ENCODE peak calls at places on chromosomes 11 and 22, in four cellular contexts. C is A549, V is SK-N-SH, X is Panc1. Q is an unnamed sample.

GRCh38 chr22:47432683-47433082 is 670.2 kb downstream of the TBC1D22A start:
- DNase-seq in C (no peak), V (no peak), X (no peak), Q (no peak)

GRCh38 chr11:111086058-111086457 is 159.5 kb upstream of the POU2AF2 start:
- DNase-seq in C (no peak), V (no peak), X (no peak), Q (no peak)

GRCh38 chr22:42688241-42688913 is 32.3 kb downstream of the A4GALT start:
- DNase-seq in C (peak; percentile 65), V (peak; percentile 45), X (no peak), Q (no peak)

GRCh38 chr22:49630448-49630946 is 197.2 kb downstream of the BRD1 start:
- DNase-seq in C (no peak), V (no peak), X (no peak), Q (no peak)

GRCh38 chr11:108345767-108346166 is 121.6 kb downstream of the C11orf65 start:
- DNase-seq in C (no peak), V (no peak), X (no peak), Q (no peak)

GRCh38 chr11:36478700-36479329 is 31.3 kb downstream of the TRAF6 start:
- DNase-seq in C (peak; percentile 60), V (peak; percentile 45), X (peak; percentile 28), Q (no peak)

GRCh38 chr11:2703487-2704141 is 3.8 kb upstream of the KCNQ1OT1 start:
- DNase-seq in C (no peak), V (no peak), X (no peak), Q (peak; percentile 45)

GRCh38 chr22:44685384-44686056 is 16.5 kb upstream of the PRR5 start:
- DNase-seq in C (peak; percentile 53), V (peak; percentile 60), X (no peak), Q (no peak)

GRCh38 chr11:46903846-46904245 is 14.5 kb downstream of the LRP4 start:
- DNase-seq in C (no peak), V (no peak), X (no peak), Q (no peak)

GRCh38 chr11:104858882-104859735 is 39.2 kb downstream of the CASP12 start:
- DNase-seq in C (no peak), V (no peak), X (no peak), Q (no peak)

GRCh38 chr22:20084547-20085413 is 4.7 kb downstream of the DGCR8 start:
- DNase-seq in C (no peak), V (peak; percentile 88), X (no peak), Q (no peak)

GRCh38 chr22:46069518-46070214 is 80.7 kb upstream of the PPARA start:
- DNase-seq in C (peak; percentile 96), V (peak; percentile 78), X (peak; percentile 84), Q (peak; percentile 90)

GRCh38 chr11:83971063-83971462 is 684.9 kb upstream of the CCDC90B start:
- DNase-seq in C (no peak), V (no peak), X (no peak), Q (no peak)

GRCh38 chr22:48605856-48606255 is 1221.8 kb downstream of the BRD1 start:
- DNase-seq in C (peak; percentile 38), V (no peak), X (no peak), Q (no peak)

GRCh38 chr22:44456661-44457412 is 41.2 kb downstream of the RTL6 start:
- DNase-seq in C (no peak), V (no peak), X (no peak), Q (no peak)

GRCh38 chr11:32198053-32198452 is 107.2 kb downstream of the RCN1 start:
- DNase-seq in C (no peak), V (no peak), X (no peak), Q (no peak)
- TF ChIP-seq REST in C (peak; percentile 76), V (peak; percentile 90), X (no peak), Q (peak; percentile 80)

GRCh38 chr22:31604746-31605705 is 57.0 kb downstream of the PISD start:
- DNase-seq in C (no peak), V (no peak), X (no peak), Q (no peak)

GRCh38 chr22:31605851-31606585 is 56.0 kb downstream of the PISD start:
- DNase-seq in C (no peak), V (no peak), X (no peak), Q (no peak)

GRCh38 chr22:31603574-31603973 is 58.4 kb downstream of the PISD start:
- DNase-seq in C (no peak), V (no peak), X (no peak), Q (no peak)

GRCh38 chr22:31604137-31604705 is 57.8 kb downstream of the PISD start:
- DNase-seq in C (no peak), V (no peak), X (no peak), Q (no peak)

DNA sequence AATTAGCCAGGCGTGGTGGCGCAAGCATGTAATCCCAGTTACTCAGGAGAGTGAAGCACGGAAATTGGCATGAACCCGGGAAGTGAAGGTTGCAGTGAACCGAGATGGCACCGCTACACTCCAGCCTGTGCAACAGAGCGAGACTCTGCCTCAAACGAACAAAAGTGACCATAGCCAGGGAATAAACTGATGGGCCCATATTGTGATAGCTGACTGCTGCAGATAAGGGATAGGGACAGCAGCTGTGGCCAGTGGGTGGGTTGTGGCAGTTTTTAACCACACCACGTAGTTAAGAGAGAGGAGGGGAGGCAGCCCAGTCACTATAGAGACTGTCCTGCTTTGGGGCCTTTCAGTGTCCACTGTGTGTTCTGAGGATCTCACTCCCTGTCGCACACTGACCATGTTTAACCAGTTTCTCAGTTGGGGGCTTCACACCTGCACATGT is 58.9 kb downstream of the PISD start:
- DNase-seq in C (no peak), V (no peak), X (no peak), Q (no peak)
- TF ChIP-seq REST in C (no peak), V (no peak), X (no peak), Q (no peak)

DNA sequence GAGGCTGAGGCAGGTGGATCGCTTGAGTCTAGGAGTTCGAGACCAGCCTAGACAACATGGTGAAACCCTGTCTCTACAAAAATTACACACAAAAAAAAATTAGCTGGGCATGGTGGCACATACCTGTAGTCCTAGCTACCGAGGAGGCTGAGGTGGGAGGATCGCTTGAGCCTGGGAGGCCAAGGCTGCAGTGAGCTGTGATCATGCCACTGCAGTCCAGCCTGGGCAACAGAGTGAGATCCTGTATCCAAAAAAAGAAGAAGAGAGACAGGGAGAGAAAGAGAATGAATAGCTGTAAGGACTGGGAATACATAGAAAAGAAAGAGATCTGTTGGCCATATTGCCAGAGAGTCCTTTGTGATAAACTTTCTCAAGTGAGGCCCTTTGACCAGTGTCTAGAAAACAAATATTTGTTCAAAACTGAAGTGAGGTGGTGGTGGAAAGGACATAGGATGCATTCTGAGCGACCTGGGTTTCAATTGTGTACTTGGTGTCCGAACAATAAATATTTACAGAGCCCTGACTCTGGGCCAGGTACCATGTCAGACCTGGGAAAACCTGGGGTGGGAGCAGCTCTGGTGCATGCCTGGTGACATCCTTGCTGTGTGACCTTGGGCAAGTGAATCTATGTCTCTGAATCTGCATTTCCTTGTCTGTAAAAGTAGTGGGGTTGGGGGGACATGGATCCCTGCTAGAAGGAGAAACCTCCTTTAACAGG is 89.6 kb upstream of the CRYBB3 start:
- DNase-seq in C (no peak), V (no peak), X (no peak), Q (no peak)
- TF ChIP-seq REST in C (no peak), V (no peak), X (no peak), Q (no peak)

DNA sequence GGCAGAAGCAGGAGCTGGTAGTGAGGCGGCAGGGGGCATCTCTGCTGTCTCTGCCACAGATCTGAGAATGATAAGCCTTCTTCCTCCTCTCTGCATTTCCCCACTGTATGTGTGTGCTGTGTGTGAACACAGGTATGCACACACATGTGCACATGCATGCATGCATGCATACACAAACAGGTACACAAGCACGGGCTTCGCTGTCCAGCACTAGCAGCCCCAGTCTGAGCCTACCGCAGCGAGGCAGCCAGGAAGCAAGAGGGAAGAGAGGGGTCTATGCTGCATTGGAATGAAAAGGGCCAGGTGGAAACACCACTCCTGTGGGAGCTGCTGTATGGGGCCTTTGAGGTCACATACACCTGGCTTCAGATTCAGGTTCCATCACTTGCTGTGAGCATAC is 62.4 kb downstream of the TMPRSS5 start:
- DNase-seq in C (no peak), V (no peak), X (no peak), Q (no peak)
- TF ChIP-seq REST in C (no peak), V (no peak), X (peak; percentile 58), Q (no peak)

GRCh38 chr11:120645639-120646038 is 134.1 kb downstream of the GRIK4 start:
- DNase-seq in C (no peak), V (no peak), X (no peak), Q (no peak)
- TF ChIP-seq REST in C (no peak), V (no peak), X (no peak), Q (no peak)

DNA sequence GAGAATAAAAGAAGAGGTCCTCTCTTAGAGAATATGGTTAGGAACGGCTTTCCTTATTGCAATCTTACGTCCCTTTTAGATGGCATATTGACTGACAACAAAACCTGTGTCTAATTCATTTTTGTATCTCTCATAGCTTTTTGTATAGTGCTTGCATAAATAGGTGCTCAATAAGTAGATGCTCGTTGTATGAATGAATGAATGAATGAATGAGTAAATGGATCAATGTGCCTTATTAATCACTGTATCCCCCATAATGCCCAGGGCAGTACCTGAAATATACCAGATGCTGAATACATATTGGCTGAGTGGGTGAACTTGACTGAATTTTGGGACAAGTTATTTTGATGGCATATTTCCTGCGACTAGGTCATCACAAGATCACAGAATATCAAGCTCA is 97.9 kb downstream of the SERGEF start:
- DNase-seq in C (no peak), V (no peak), X (no peak), Q (no peak)
- TF ChIP-seq REST in C (no peak), V (no peak), X (no peak), Q (no peak)

DNA sequence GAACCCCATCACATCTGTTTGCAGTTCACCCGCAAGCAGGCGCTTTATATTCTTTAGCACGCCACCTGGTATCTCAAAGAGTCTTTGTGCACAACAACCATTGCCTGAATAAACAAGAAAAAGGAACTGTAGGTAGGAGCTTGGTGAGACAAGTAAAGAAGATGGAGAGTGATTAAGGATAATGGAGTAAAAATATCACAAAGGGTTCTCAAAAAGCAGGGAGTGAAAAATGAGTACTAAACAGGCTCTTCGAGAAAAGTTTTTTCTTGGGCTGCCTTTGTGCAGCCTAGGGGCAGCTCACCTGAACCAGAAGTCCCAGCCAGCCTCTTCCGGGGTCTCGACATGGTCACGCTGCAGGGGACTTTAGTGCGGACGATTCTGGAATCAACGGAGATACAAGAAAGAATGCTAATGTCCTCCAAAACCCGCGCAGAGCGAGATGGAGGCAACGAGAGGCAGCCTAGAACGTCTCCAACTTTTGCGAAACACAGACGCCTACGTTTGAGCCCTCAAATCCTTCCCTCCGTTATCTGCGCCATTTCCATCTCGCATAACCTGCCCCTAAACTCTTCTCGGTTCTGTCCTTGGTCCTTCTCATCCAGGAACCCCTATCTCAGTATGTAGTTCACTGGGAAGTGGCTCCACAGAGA is 488 bp downstream of the THYN1 start:
- DNase-seq in C (no peak), V (peak; percentile 60), X (no peak), Q (peak; percentile 38)
- TF ChIP-seq REST in C (no peak), V (peak; percentile 65), X (no peak), Q (peak; percentile 48)

DNA sequence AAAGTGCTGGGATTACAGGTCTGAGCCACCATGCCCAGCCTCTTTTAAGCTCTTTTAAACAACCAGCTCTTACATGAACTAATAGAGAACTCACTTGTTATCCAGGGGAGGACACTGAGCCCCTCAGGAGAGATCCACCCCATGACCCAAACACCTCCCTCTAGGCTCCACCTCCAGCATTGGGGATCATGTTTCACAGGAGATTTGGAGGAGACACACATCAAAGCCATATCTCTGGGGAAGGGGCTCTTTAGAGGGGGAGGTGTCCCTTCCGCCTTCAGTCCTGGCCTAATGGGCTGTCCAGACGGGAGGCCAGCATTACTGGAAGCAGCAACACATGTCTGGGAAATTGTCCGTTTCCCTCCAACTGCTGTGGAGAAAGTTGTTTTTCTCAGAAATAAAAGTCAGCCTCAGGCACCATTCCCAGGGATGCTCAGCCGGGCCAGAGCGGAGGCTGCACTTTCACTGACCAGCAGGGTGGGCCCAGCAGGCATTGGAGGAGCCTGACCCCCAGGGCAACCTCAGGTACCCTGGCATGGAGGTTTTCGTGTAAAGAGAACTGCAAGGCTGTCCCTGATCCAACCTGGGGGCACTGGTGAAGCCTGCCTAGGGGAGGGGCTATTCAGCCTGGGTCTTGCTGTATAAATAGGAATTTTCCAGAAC is 9.5 kb downstream of the CACNA1I start:
- DNase-seq in C (no peak), V (no peak), X (no peak), Q (no peak)
- TF ChIP-seq REST in C (no peak), V (no peak), X (no peak), Q (no peak)

Q was measured in HL-60.